ENCODE peak calls at places on chromosomes 13 and 19, in ten cellular contexts. M, X, S, T, O, J, H, Q, G and W are unnamed samples.

GRCh38 chr13:47066261-47066660 is 169.4 kb upstream of the HTR2A start:
- DNase-seq in G (no peak), J (peak; percentile 47), H (no peak), T (no peak), M (no peak), S (no peak), O (no peak), Q (no peak), X (no peak), W (no peak)

GRCh38 chr19:10290876-10291553 is 1.3 kb downstream of the ICAM5 start:
- DNase-seq in T (no peak), Q (peak; percentile 56), X (peak; percentile 68), O (no peak), M (no peak), G (peak; percentile 67), J (no peak), H (no peak), S (no peak), W (peak; percentile 86)

GRCh38 chr19:16064209-16064889 is 11.9 kb upstream of the TPM4 start:
- DNase-seq in O (no peak), X (no peak), Q (no peak), M (no peak), J (no peak), G (no peak), S (no peak), T (no peak), H (no peak), W (no peak)

GRCh38 chr19:45254044-45254531 is 3.0 kb downstream of the MARK4 start:
- DNase-seq in Q (no peak), M (no peak), H (no peak), S (no peak), J (no peak), T (no peak), O (no peak), X (no peak), G (peak; percentile 17), W (no peak)

GRCh38 chr19:48480151-48480475 is 10.9 kb downstream of the CYTH2 start:
- DNase-seq in M (no peak), X (no peak), J (no peak), O (no peak), T (no peak), Q (peak; percentile 51), H (no peak), G (peak; percentile 56), S (no peak), W (no peak)

GRCh38 chr13:40581277-40581579 is 85.2 kb downstream of the FOXO1 start:
- DNase-seq in G (no peak), M (no peak), H (no peak), X (no peak), J (no peak), Q (no peak), S (no peak), T (no peak), O (no peak), W (no peak)

GRCh38 chr19:3370728-3371591 is 4.6 kb downstream of the NFIC start:
- DNase-seq in Q (no peak), S (no peak), H (no peak), G (no peak), X (no peak), T (no peak), M (no peak), J (no peak), O (no peak), W (no peak)

GRCh38 chr13:95073826-95074345 is 227.4 kb downstream of the ABCC4 start:
- DNase-seq in M (no peak), G (no peak), S (peak; percentile 35), X (no peak), J (no peak), O (no peak), Q (no peak), H (no peak), T (no peak), W (no peak)

GRCh38 chr19:50008532-50008931 is 16.6 kb downstream of the VRK3 start:
- DNase-seq in Q (no peak), G (peak; percentile 31), T (no peak), S (no peak), H (no peak), O (no peak), X (peak; percentile 75), M (no peak), J (no peak), W (peak; percentile 13)

GRCh38 chr19:41928221-41928683 is at the start of gene ERFL:
- DNase-seq in X (no peak), M (no peak), T (no peak), Q (peak; percentile 23), J (no peak), S (no peak), H (no peak), O (no peak), G (peak; percentile 40), W (peak; percentile 53)

GRCh38 chr19:41413947-41414346 is 13.2 kb downstream of the B3GNT8 start:
- DNase-seq in O (no peak), J (no peak), M (no peak), Q (no peak), X (no peak), S (no peak), T (no peak), G (no peak), H (no peak), W (no peak)

GRCh38 chr13:49084961-49085360 is 109.2 kb downstream of the FNDC3A start:
- DNase-seq in O (no peak), H (no peak), M (no peak), S (no peak), Q (no peak), G (no peak), J (no peak), X (no peak), T (no peak), W (no peak)

GRCh38 chr13:32385369-32385768 is 42.6 kb downstream of the N4BP2L1 start:
- DNase-seq in M (no peak), T (no peak), X (no peak), H (no peak), S (no peak), G (no peak), J (no peak), O (no peak), Q (no peak), W (no peak)

GRCh38 chr13:44404261-44405139 is 30.9 kb downstream of the SERP2 start:
- DNase-seq in J (no peak), S (no peak), O (no peak), M (no peak), X (peak; percentile 50), G (no peak), T (no peak), Q (no peak), H (no peak), W (no peak)

GRCh38 chr19:45251452-45252354 is 632 bp downstream of the MARK4 start:
- DNase-seq in T (no peak), H (no peak), S (no peak), G (peak; percentile 16), M (peak; percentile 69), O (no peak), Q (no peak), J (no peak), X (no peak), W (no peak)

GRCh38 chr19:28960586-28960985 is 252.4 kb downstream of the UQCRFS1 start:
- DNase-seq in J (no peak), Q (no peak), T (no peak), M (no peak), X (no peak), H (no peak), S (no peak), G (no peak), O (no peak), W (no peak)

GRCh38 chr13:72983085-72983768 is 75.6 kb upstream of the KLF5 start:
- DNase-seq in O (no peak), M (no peak), Q (no peak), J (no peak), G (no peak), T (no peak), H (peak; percentile 32), S (peak; percentile 50), X (no peak), W (no peak)

GRCh38 chr13:43057653-43058317 is 34.4 kb downstream of the DNAJC15 start:
- DNase-seq in Q (peak; percentile 82), S (no peak), G (peak; percentile 28), X (peak; percentile 43), T (no peak), H (no peak), O (no peak), M (no peak), J (no peak), W (peak; percentile 39)

GRCh38 chr13:25455146-25455545 is 83.4 kb downstream of the ATP8A2 start:
- DNase-seq in X (no peak), T (no peak), G (no peak), M (no peak), O (no peak), S (no peak), Q (no peak), J (no peak), H (no peak), W (no peak)

GRCh38 chr19:45600340-45600885 is 1.6 kb downstream of the GPR4 start:
- DNase-seq in M (no peak), H (no peak), X (no peak), G (no peak), J (no peak), T (no peak), O (no peak), S (no peak), Q (no peak), W (no peak)